ENCODE peak calls at places on chromosomes 4 and X, in four cellular contexts. R, U, L and J are unnamed samples.

GRCh38 chr4:94168321-94168720 is 39.3 kb upstream of the SMARCAD1 start:
- DNase-seq in L (no peak), R (no peak), U (no peak), J (no peak)

GRCh38 chr4:145734576-145735329 is 54.8 kb downstream of the C4orf51 start:
- DNase-seq in U (no peak), L (peak; percentile 94), R (no peak), J (no peak)

GRCh38 chrX:134520860-134521390 is 61.0 kb downstream of the HPRT1 start:
- DNase-seq in L (no peak), R (no peak), U (no peak), J (no peak)

GRCh38 chr4:128513664-128514484 is 226.3 kb upstream of the PGRMC2 start:
- DNase-seq in U (no peak), L (no peak), R (no peak), J (no peak)

GRCh38 chr4:14787894-14788293 is 214.4 kb upstream of the CPEB2 start:
- DNase-seq in U (no peak), R (no peak), L (no peak), J (no peak)

GRCh38 chr4:124177647-124178425 is 534.7 kb downstream of the ANKRD50 start:
- DNase-seq in U (no peak), L (no peak), R (no peak), J (no peak)

GRCh38 chrX:150476183-150476699 is 92.2 kb upstream of the MTM1 start:
- DNase-seq in L (no peak), U (no peak), R (no peak), J (no peak)

GRCh38 chrX:105701310-105702052 is 120.9 kb upstream of the NRK start:
- DNase-seq in U (no peak), R (no peak), L (no peak), J (no peak)

GRCh38 chrX:23554304-23554703 is 113.0 kb upstream of the PRDX4 start:
- DNase-seq in L (no peak), R (no peak), U (no peak), J (no peak)

GRCh38 chr4:99856166-99856565 is 38.1 kb downstream of the LAMTOR3 start:
- DNase-seq in R (no peak), U (no peak), L (no peak), J (no peak)

GRCh38 chr4:52982246-52982950 is 120.3 kb downstream of the RASL11B start:
- DNase-seq in U (no peak), L (no peak), R (no peak), J (no peak)

GRCh38 chrX:122572461-122572860 is 611.6 kb upstream of the GRIA3 start:
- DNase-seq in U (no peak), L (no peak), R (no peak), J (no peak)

GRCh38 chr4:102787096-102787867 is 26.5 kb upstream of the MANBA start:
- DNase-seq in R (no peak), L (no peak), U (no peak), J (no peak)

GRCh38 chr4:141410839-141411238 is 190.1 kb downstream of the ZNF330 start:
- DNase-seq in R (no peak), U (no peak), L (no peak), J (no peak)

GRCh38 chr4:124936427-124936826 is 223.9 kb upstream of the ANKRD50 start:
- DNase-seq in R (no peak), U (no peak), L (no peak), J (no peak)

GRCh38 chrX:124212622-124213021 is 119.8 kb upstream of the TEX13D start:
- DNase-seq in R (no peak), U (peak; percentile 26), L (no peak), J (no peak)

GRCh38 chr4:151658959-151659593 is 101.7 kb downstream of the GATB start:
- DNase-seq in U (no peak), R (no peak), L (no peak), J (no peak)

GRCh38 chr4:71827811-71828210 is 43.9 kb upstream of the GC start:
- DNase-seq in R (no peak), U (no peak), L (no peak), J (no peak)

GRCh38 chr4:182212211-182212761 is 30.9 kb upstream of the TENM3 start:
- DNase-seq in U (no peak), L (no peak), R (no peak), J (no peak)

DNA sequence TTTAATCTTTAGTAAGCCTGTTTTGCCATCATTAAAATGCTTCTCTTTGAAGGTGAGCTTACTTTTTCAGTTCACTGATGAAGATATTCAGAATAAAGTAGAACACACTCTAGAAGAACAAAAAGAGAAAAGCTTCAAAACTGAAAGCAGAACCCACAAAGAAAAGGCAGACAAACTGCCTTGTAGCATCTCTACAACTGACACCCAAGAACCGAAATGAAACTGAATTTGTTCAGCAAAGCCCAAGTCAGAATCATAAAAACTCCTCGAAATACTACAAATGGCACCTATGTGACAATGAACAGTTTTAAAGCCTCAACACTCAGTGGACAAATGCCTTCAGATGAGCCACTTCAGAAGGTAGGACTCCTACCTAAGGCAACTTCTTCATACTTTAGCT is 83.6 kb downstream of the MAML3 start:
- DNase-seq in L (no peak), U (no peak), R (no peak), J (no peak)
- H3K27ac ChIP-seq in L (no peak overlapping the region), U (no peak overlapping the region), R (no peak overlapping the region), J (no peak overlapping the region)

GRCh38 chrX:136802515-136802914 is 21.8 kb upstream of the ARHGEF6 start:
- DNase-seq in R (no peak), L (no peak), U (no peak), J (no peak)

GRCh38 chrX:136812286-136812685 is 31.6 kb upstream of the ARHGEF6 start:
- DNase-seq in L (no peak), R (no peak), U (no peak), J (no peak)

GRCh38 chrX:136810493-136810892 is 29.8 kb upstream of the ARHGEF6 start:
- DNase-seq in U (no peak), L (no peak), R (no peak), J (no peak)

GRCh38 chrX:136806891-136807410 is 26.2 kb upstream of the ARHGEF6 start:
- DNase-seq in L (no peak), U (no peak), R (no peak), J (no peak)
- H3K4me1 ChIP-seq in L (no peaks in the 10 kb centered on the region), U (no peaks in the 10 kb centered on the region), R (no peaks in the 10 kb centered on the region), J (no peaks in the 10 kb centered on the region)

DNA sequence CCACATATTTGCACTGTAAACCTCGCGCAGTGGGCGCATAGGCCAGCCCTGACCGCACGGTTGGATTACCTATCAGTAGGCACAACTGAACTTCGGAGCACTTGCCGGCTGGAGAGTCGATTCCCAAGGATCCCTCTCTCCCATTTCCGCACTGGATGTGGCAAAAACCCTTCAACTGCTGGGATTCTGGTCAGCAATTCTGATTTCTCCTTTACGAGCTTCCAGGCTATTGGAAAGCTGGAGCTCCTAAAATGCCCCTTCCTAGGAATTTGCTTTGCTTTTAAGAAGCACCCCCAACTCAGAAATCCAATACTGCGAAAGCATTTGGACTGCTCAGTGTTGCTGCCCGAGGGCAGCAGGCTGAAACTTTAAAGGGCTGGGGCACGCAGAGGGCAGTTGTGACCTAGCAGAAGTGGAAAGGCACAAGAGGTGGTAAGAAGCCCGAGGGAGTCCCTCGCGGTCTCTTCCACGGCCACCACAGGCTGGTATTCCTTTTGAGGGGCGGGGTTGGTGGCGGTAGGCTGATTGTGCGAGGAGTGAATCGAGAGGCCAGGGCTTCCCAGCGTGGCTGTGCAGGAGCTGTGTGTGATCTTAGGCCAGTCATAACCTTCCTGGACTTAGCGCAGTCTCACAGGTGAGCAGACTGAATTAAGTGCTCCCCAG is 1.6 kb downstream of the ZAR1 start:
- DNase-seq in R (no peak), L (no peak), U (no peak), J (no peak)
- H3K4me3 ChIP-seq in R (no peak overlapping the region), L (no peak overlapping the region), U (no peak overlapping the region), J (no peak overlapping the region)

GRCh38 chrX:56761167-56761566 is 32.1 kb downstream of the NBDY start:
- DNase-seq in U (no peak), R (no peak), L (no peak), J (no peak)

GRCh38 chrX:56762707-56763555 is 33.9 kb downstream of the NBDY start:
- DNase-seq in U (no peak), L (no peak), R (no peak), J (no peak)

GRCh38 chrX:56763556-56764152 is 34.6 kb downstream of the NBDY start:
- DNase-seq in U (peak; percentile 84), R (no peak), L (peak; percentile 83), J (peak; percentile 45)

GRCh38 chrX:56764153-56764974 is 35.3 kb downstream of the NBDY start:
- DNase-seq in U (peak; percentile 89), L (peak; percentile 76), R (no peak), J (peak; percentile 38)

DNA sequence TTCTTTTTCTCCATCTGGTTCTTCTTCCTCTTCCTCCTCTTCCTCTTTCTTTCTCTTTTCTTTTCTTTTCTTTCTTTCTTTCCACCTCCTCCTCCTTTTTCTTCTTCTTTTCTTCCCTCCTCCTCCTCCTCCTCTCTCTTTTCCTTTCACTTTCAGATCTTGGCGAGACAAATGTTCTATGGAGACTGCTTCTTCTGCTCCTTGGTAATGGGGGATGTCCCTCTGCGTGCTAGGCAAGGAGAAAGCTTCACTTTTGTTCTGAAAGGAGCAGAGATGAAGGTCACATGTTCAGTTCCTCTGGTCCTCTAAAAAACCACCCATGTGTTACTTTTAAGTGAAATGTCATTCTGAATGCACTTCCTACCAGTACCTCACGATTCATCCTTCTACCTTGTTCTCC is 33.2 kb downstream of the NBDY start:
- DNase-seq in U (no peak), L (no peak), R (no peak), J (no peak)
- H3K27ac ChIP-seq in U (no peak overlapping the region), L (no peak overlapping the region), R (no peak overlapping the region), J (peak overlapping the region; percentile 48)

GRCh38 chr4:7898385-7898784 is 41.3 kb downstream of the AFAP1 start:
- DNase-seq in U (no peak), L (no peak), R (no peak), J (no peak)

GRCh38 chr4:7901274-7901845 is 38.3 kb downstream of the AFAP1 start:
- DNase-seq in U (no peak), R (no peak), L (no peak), J (no peak)

GRCh38 chr4:7902101-7902553 is 37.5 kb downstream of the AFAP1 start:
- DNase-seq in U (no peak), L (no peak), R (no peak), J (no peak)

GRCh38 chr4:7899184-7899583 is 40.5 kb downstream of the AFAP1 start:
- DNase-seq in L (no peak), U (no peak), R (no peak), J (no peak)

GRCh38 chr4:7900351-7900750 is 39.3 kb downstream of the AFAP1 start:
- DNase-seq in R (no peak), L (no peak), U (no peak), J (no peak)
- H3K4me1 ChIP-seq in R (peaks cover 63% of the 10 kb centered on the region), L (no peaks in the 10 kb centered on the region), U (peaks cover 3% of the 10 kb centered on the region), J (no peaks in the 10 kb centered on the region)